ENCODE peak calls at places on chromosomes 12 and 14, in nine cellular contexts. L, H, I, M, V, N, Z, R and K are unnamed samples.
A peak's percentile ranks its signal among the peaks of the same experiment; 100 is the strongest.

GRCh38 chr14:54579606-54580005 is 12.7 kb downstream of the SAMD4A start:
- DNase-seq in V (no peak), H (peak; percentile 68), L (no peak), I (no peak), Z (peak; percentile 70), R (peak; percentile 62), N (no peak), M (no peak), K (no peak)

GRCh38 chr14:88323086-88323519 is at the start of gene KCNK10:
- DNase-seq in Z (no peak), V (no peak), I (no peak), R (no peak), L (no peak), M (no peak), N (no peak), H (no peak), K (no peak)

GRCh38 chr12:34396861-34397590 is 374.7 kb downstream of the ALG10 start:
- DNase-seq in H (no peak), L (peak; percentile 2), V (peak; percentile 25), R (no peak), Z (no peak), M (no peak), I (no peak), N (peak; percentile 19), K (peak; percentile 1)

GRCh38 chr14:74333909-74334308 is 14.4 kb upstream of the VRTN start:
- DNase-seq in L (no peak), V (no peak), Z (no peak), M (peak; percentile 62), R (peak; percentile 63), I (no peak), N (no peak), H (no peak), K (no peak)

GRCh38 chr12:66859751-66860440 is 181.0 kb upstream of the GRIP1 start:
- DNase-seq in R (no peak), V (no peak), Z (peak; percentile 11), N (no peak), H (no peak), L (no peak), M (no peak), I (no peak), K (no peak)

GRCh38 chr14:89630096-89630829 is 213.2 kb upstream of the FOXN3 start:
- DNase-seq in Z (no peak), L (no peak), M (no peak), N (no peak), V (no peak), I (no peak), R (no peak), H (no peak), K (no peak)

GRCh38 chr12:124396544-124397398 is 101.9 kb downstream of the RFLNA start:
- DNase-seq in Z (no peak), L (no peak), R (no peak), I (no peak), H (peak; percentile 48), M (no peak), N (no peak), V (no peak), K (no peak)

GRCh38 chr12:51678086-51678724 is 87.2 kb downstream of the SCN8A start:
- DNase-seq in L (no peak), R (peak; percentile 55), I (peak; percentile 42), N (peak; percentile 85), V (no peak), Z (peak; percentile 73), H (peak; percentile 74), M (no peak), K (no peak)

GRCh38 chr14:101715209-101716076 is 46.1 kb upstream of the PPP2R5C start:
- DNase-seq in I (no peak), N (peak; percentile 41), L (no peak), H (no peak), Z (no peak), M (no peak), R (no peak), V (peak; percentile 26), K (no peak)

GRCh38 chr12:47722136-47722834 is 3.0 kb downstream of the ENDOU start:
- DNase-seq in Z (no peak), H (no peak), I (no peak), V (no peak), M (no peak), L (no peak), R (no peak), N (peak; percentile 33), K (no peak)

GRCh38 chr12:57380300-57380699 is 50.5 kb downstream of the R3HDM2 start:
- DNase-seq in R (no peak), H (no peak), L (no peak), Z (no peak), I (peak; percentile 52), N (no peak), M (no peak), V (no peak), K (no peak)

DNA sequence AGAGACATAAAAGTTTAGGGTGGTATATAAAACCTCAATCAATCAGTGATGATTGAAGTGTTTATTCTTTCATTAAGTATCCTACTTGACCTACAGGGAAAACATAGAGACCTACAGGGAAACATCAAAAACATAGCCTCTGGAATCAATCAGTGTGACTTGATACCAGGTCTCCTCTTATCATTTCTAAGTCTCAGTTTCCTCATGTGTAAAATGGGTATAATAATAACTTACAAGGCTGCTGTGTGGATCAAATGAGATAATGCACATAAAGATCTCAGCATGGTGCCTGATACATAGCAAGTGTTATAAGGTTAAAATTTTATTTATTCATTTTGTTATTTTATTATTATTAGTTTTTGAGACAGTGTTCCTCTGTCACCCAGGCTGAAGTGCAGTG is 22.2 kb upstream of the GNPTAB start:
- DNase-seq in N (no peak), I (no peak), R (no peak), Z (no peak), L (no peak), M (no peak), H (no peak), V (no peak), K (no peak)
- H3K4me3 ChIP-seq in N (no peak overlapping the region), I (no peak overlapping the region), R (no peak overlapping the region), Z (no peak overlapping the region), L (no peak overlapping the region), M (no peak overlapping the region), H (no peak overlapping the region), V (no peak overlapping the region), K (no peak overlapping the region)

DNA sequence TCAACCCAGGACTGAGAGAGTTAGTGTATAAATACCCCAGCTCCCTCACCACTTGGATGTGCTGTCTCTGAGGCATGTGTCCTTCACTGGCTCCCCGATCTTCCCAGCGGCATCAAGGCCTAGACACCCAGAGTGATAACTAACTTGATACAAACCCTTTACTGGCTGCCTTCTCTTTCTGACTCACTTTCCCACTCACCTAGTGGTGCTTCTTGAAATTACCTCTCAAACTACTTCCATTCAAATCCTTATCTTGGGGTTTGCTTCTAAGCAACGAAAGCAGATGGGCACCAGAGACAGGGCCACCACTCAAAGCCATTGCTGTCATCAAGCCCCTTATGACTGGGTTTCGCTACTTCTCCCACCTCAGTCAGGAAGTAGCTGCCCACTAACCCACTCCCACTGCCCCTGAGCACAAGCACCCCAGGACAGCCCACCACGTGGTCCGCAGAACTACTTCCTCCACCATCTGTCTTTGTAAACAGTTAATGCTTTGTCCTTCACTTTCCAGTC is 17.2 kb downstream of the ZFP36L1 start:
- DNase-seq in V (no peak), R (no peak), H (no peak), I (no peak), M (no peak), L (no peak), Z (no peak), N (peak; percentile 47), K (peak; percentile 11)
- TF ChIP-seq CTCF in V (no peak), R (no peak), H (no peak), I (no peak), M (no peak), L (no peak), Z (no peak), N (peak; percentile 68), K (no peak)

DNA sequence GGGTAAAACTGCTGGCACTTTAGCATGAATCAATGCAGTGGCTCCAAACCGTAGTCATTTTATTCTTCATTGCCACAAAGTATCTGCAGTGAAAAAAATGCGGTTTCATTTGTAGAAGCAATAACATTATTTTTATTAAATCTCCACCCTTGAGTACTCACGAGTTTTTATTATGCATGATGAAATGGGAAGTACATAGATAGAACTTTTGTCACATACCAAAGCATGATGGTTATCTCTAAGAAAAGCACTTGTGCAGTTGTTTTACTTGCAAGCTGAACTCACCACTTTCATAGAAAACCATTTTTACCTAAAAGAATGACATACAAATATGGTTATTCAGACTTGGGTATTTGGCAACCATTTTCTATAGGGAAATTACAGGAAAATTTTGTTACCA is 90.3 kb downstream of the PELI2 start:
- DNase-seq in L (no peak), M (no peak), Z (no peak), I (no peak), N (no peak), R (no peak), V (no peak), H (no peak), K (no peak)
- H3K4me3 ChIP-seq in L (no peak overlapping the region), M (no peak overlapping the region), Z (no peak overlapping the region), I (no peak overlapping the region), N (no peak overlapping the region), R (no peak overlapping the region), V (no peak overlapping the region), H (no peak overlapping the region), K (no peak overlapping the region)

GRCh38 chr12:109827566-109828550 is 5.3 kb downstream of the TRPV4 start:
- DNase-seq in I (peak; percentile 90), V (peak; percentile 74), R (no peak), L (peak; percentile 47), M (no peak), H (no peak), Z (no peak), N (no peak), K (peak; percentile 38)
- TF ChIP-seq CTCF in I (no peak), V (no peak), R (no peak), L (no peak), M (no peak), H (no peak), Z (no peak), N (no peak), K (no peak)

DNA sequence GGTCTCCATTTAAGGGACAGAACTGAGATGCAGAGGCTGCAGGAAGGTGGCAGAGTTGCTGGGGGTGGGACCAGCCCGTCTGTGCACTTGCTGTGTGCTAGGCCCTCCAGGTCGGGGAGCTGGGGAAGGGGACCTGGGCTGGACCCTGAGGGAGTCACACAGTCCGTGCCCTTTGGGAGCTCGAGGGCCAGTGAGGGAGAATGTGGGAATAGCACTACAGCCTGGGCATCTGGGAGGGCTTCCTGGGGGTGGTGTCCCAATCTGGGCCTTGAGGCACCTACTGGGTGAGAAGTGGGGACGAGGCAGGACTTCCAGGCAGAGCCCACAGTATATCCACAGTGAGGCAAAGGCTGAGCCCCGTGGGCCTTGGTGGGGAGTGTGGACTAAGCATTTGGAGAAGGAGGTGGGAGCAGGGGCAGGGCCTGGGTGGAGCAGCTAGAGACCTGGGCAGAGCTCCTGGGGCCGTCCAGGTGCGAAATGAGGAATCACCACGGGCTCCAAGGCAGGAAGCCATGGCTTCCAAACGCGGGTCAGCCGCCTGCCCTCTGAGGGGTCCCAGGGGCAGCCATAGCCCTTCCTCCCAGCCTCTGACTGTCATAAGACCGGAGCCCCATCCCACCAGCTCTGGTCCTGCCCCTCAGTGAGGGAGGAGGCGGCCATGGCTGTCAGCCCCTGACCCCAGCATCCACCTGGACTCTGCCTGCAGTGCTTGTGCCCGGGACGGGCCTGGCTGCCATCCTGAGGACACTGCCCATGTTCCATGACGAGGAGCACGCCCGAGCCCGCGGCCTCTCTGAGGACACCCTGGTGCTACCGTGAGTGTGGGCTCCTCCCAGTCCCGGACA is 6.6 kb downstream of the ASPG start:
- DNase-seq in L (peak; percentile 9), V (no peak), H (no peak), I (no peak), R (no peak), Z (no peak), M (no peak), N (peak; percentile 45), K (no peak)
- H3K4me3 ChIP-seq in L (no peak overlapping the region), V (no peak overlapping the region), H (no peak overlapping the region), I (no peak overlapping the region), R (no peak overlapping the region), Z (no peak overlapping the region), M (no peak overlapping the region), N (no peak overlapping the region), K (no peak overlapping the region)

GRCh38 chr12:55515696-55516095 is 23.5 kb downstream of the OR6C68 start:
- DNase-seq in N (peak; percentile 69), Z (no peak), M (no peak), I (no peak), H (peak; percentile 6), V (no peak), R (no peak), L (no peak), K (no peak)
- TF ChIP-seq CTCF in N (peak; percentile 53), Z (no peak), M (no peak), I (peak; percentile 5), H (no peak), V (no peak), R (no peak), L (no peak), K (no peak)